ENCODE peak calls at places on chromosomes 11 and 22, in five cellular contexts. D is NCI-H2081, Q is AG04449, U is caudate nucleus, N is astrocyte of the spinal cord. Y is an unnamed sample.

GRCh38 chr11:31601635-31602282 is 92.2 kb downstream of the ELP4 start:
- DNase-seq in D (no peak), Q (no peak), U (no peak), N (no peak), Y (no peak)

GRCh38 chr11:131670876-131671275 is 300.5 kb downstream of the NTM start:
- DNase-seq in D (no peak), Q (no peak), U (no peak), N (no peak), Y (no peak)

GRCh38 chr11:121762820-121763219 is 310.1 kb upstream of the SORL1-AS1 start:
- DNase-seq in D (peak; percentile 32), Q (no peak), U (no peak), N (peak; percentile 54), Y (no peak)

GRCh38 chr22:50107529-50107928 is 17.7 kb downstream of the MOV10L1 start:
- DNase-seq in D (no peak), Q (no peak), U (no peak), N (no peak), Y (no peak)

GRCh38 chr11:32858731-32859130 is 29.0 kb downstream of the PRRG4 start:
- DNase-seq in D (no peak), Q (no peak), U (no peak), N (no peak), Y (no peak)

GRCh38 chr11:126898802-126899201 is 101.8 kb downstream of the KIRREL3 start:
- DNase-seq in D (no peak), Q (no peak), U (no peak), N (no peak), Y (no peak)

GRCh38 chr11:12963789-12964536 is 45.2 kb upstream of the RASSF10 start:
- DNase-seq in D (peak; percentile 65), Q (no peak), U (peak; percentile 40), N (peak; percentile 59), Y (peak; percentile 74)

GRCh38 chr11:57568330-57568766 is 876 bp upstream of the UBE2L6 start:
- DNase-seq in D (no peak), Q (no peak), U (no peak), N (peak; percentile 68), Y (peak; percentile 74)

GRCh38 chr11:29679996-29680395 is 336.8 kb downstream of the KCNA4 start:
- DNase-seq in D (no peak), Q (no peak), U (no peak), N (no peak), Y (no peak)

GRCh38 chr11:133901316-133901715 is 55.5 kb downstream of the IGSF9B start:
- DNase-seq in D (no peak), Q (no peak), U (no peak), N (no peak), Y (no peak)

GRCh38 chr11:36131719-36132349 is 157.4 kb downstream of the COMMD9 start:
- DNase-seq in D (no peak), Q (no peak), U (peak; percentile 46), N (peak; percentile 65), Y (peak; percentile 61)

GRCh38 chr11:36235750-36236149 is 53.5 kb downstream of the COMMD9 start:
- DNase-seq in D (no peak), Q (no peak), U (no peak), N (peak; percentile 19), Y (no peak)

GRCh38 chr11:100994966-100995365 is 134.6 kb downstream of the PGR start:
- DNase-seq in D (no peak), Q (no peak), U (no peak), N (no peak), Y (no peak)

GRCh38 chr11:47148903-47149535 is 27.7 kb downstream of the ARFGAP2 start:
- DNase-seq in D (peak; percentile 51), Q (no peak), U (no peak), N (no peak), Y (no peak)

GRCh38 chr11:875769-876301 is 33.2 kb downstream of the TSPAN4 start:
- DNase-seq in D (no peak), Q (no peak), U (peak; percentile 43), N (no peak), Y (no peak)

GRCh38 chr22:46546466-46547178 is 9.2 kb upstream of the CELSR1 start:
- DNase-seq in D (no peak), Q (no peak), U (no peak), N (peak; percentile 42), Y (no peak)

GRCh38 chr11:86499723-86500129 is 125.0 kb downstream of the CCDC81 start:
- DNase-seq in D (no peak), Q (no peak), U (no peak), N (no peak), Y (no peak)

GRCh38 chr11:2122222-2122906 is 16.8 kb downstream of the IGF2 start:
- DNase-seq in D (no peak), Q (peak; percentile 24), U (no peak), N (peak; percentile 78), Y (no peak)

GRCh38 chr11:10925149-10925926 is 67.5 kb upstream of the ZBED5 start:
- DNase-seq in D (no peak), Q (no peak), U (no peak), N (no peak), Y (no peak)

GRCh38 chr11:66081505-66081904 is 11.4 kb downstream of the PACS1 start:
- DNase-seq in D (no peak), Q (no peak), U (no peak), N (no peak), Y (no peak)

GRCh38 chr11:12061851-12062560 is 48.4 kb upstream of the MICAL2 start:
- DNase-seq in D (no peak), Q (no peak), U (no peak), N (no peak), Y (no peak)

GRCh38 chr22:32413715-32414114 is 1.7 kb upstream of the RTCB start:
- DNase-seq in D (no peak), Q (no peak), U (no peak), N (peak; percentile 33), Y (no peak)

Y was measured in frontal cortex.